ENCODE peak calls at places on chromosomes 6 and 20, in eight cellular contexts. P is GM12865, W is upper lobe of right lung, F is fibroblast of lung, D is HL-60, X is foreskin fibroblast, B is choroid plexus epithelial cell, H is heart left ventricle. G is an unnamed sample.

GRCh38 chr20:14449323-14449722 is 111.9 kb upstream of the FLRT3 start:
- DNase-seq in P (no peak), W (no peak), F (no peak), D (no peak), X (peak; percentile 65), B (peak; percentile 27), H (no peak), G (peak; percentile 51)

GRCh38 chr6:137914530-137915193 is 47.6 kb downstream of the TNFAIP3 start:
- DNase-seq in P (no peak), W (no peak), F (no peak), D (no peak), X (no peak), B (no peak), H (no peak), G (no peak)

GRCh38 chr20:10067305-10067704 is 32.5 kb downstream of the ANKEF1 start:
- DNase-seq in P (no peak), W (no peak), F (peak; percentile 41), D (no peak), X (peak; percentile 51), B (no peak), H (no peak), G (peak; percentile 32)

GRCh38 chr6:158374020-158374419 is 61.8 kb downstream of the TULP4 start:
- DNase-seq in P (no peak), W (no peak), F (peak; percentile 30), D (no peak), X (no peak), B (peak; percentile 81), H (no peak), G (no peak)

GRCh38 chr20:24753136-24753535 is 195.9 kb upstream of the CST7 start:
- DNase-seq in P (no peak), W (no peak), F (no peak), D (no peak), X (no peak), B (no peak), H (no peak), G (no peak)

GRCh38 chr6:149830731-149831379 is 33.3 kb downstream of the LRP11 start:
- DNase-seq in P (no peak), W (no peak), F (peak; percentile 60), D (no peak), X (peak; percentile 80), B (peak; percentile 34), H (no peak), G (peak; percentile 73)

GRCh38 chr6:153962548-153962947 is 76.5 kb upstream of the OPRM1 start:
- DNase-seq in P (no peak), W (no peak), F (no peak), D (no peak), X (no peak), B (no peak), H (no peak), G (no peak)

GRCh38 chr6:109079981-109080380 is 14.7 kb downstream of the SESN1 start:
- DNase-seq in P (no peak), W (no peak), F (no peak), D (no peak), X (no peak), B (peak; percentile 27), H (peak; percentile 76), G (no peak)

GRCh38 chr6:155031091-155031490 is 36.0 kb downstream of the TIAM2 start:
- DNase-seq in P (no peak), W (no peak), F (no peak), D (no peak), X (no peak), B (no peak), H (no peak), G (no peak)

GRCh38 chr6:118844915-118845314 is 49.0 kb upstream of the ASF1A start:
- DNase-seq in P (peak; percentile 72), W (no peak), F (no peak), D (no peak), X (no peak), B (no peak), H (no peak), G (no peak)

GRCh38 chr6:139030539-139030938 is 2.0 kb downstream of the ABRACL start:
- DNase-seq in P (peak; percentile 78), W (no peak), F (no peak), D (no peak), X (no peak), B (no peak), H (no peak), G (no peak)
- H3K4me3 ChIP-seq in P (peak overlapping the region; percentile 87), W (peak overlapping the region; percentile 87), F (no peak overlapping the region), D (peak overlapping the region; percentile 69), X (no peak overlapping the region), B (no peak overlapping the region), H (no peak overlapping the region), G (no peak overlapping the region)

DNA sequence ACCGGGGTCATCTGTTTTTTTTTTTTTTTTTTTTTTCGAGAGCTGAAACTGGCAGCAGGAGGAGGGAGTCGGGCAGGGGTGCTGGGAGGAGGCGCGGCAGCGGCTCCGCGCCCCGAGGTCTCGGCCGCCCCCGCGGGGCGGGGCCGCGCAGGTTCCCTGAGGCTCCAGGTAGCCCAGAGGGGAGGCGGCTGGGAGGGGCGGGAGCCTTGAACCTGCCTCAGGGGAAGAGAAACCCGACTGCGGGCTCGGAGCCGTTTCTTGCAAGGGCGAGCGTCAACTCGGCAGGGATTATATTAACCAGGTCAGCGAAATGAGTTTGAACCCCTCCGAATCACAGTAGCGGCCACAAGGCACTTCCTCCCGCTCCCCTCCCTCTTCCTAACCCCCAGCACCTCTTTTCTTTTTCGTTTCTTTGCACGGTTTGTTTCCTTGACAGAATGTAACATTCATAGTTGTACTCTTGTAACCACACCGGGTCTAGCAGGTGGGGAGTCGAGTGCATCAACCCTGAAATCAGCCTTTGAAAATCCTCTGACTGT is 2.0 kb downstream of the MYB start:
- DNase-seq in P (peak; percentile 97), W (peak; percentile 74), F (no peak), D (no peak), X (peak; percentile 5), B (no peak), H (no peak), G (no peak)
- TF ChIP-seq CTCF in P (no peak), W (no peak), F (no peak), D (no peak), X (no peak), B (no peak), H (no peak), G (no peak)

GRCh38 chr6:2857185-2857579 is 15.5 kb upstream of the SERPINB1 start:
- DNase-seq in P (no peak), W (no peak), F (no peak), D (no peak), X (no peak), B (no peak), H (no peak), G (no peak)
- H3K4me3 ChIP-seq in P (peak overlapping the region; percentile 61), W (no peak overlapping the region), F (no peak overlapping the region), D (no peak overlapping the region), X (no peak overlapping the region), B (no peak overlapping the region), H (no peak overlapping the region), G (no peak overlapping the region)

GRCh38 chr6:17600527-17601388 is 656 bp downstream of the FAM8A1 start:
- DNase-seq in P (peak; percentile 67), W (peak; percentile 85), F (peak; percentile 39), D (no peak), X (peak; percentile 59), B (peak; percentile 30), H (peak; percentile 55), G (peak; percentile 13)
- TF ChIP-seq CTCF in P (no peak), W (no peak), F (no peak), D (no peak), X (no peak), B (no peak), H (no peak), G (no peak)

DNA sequence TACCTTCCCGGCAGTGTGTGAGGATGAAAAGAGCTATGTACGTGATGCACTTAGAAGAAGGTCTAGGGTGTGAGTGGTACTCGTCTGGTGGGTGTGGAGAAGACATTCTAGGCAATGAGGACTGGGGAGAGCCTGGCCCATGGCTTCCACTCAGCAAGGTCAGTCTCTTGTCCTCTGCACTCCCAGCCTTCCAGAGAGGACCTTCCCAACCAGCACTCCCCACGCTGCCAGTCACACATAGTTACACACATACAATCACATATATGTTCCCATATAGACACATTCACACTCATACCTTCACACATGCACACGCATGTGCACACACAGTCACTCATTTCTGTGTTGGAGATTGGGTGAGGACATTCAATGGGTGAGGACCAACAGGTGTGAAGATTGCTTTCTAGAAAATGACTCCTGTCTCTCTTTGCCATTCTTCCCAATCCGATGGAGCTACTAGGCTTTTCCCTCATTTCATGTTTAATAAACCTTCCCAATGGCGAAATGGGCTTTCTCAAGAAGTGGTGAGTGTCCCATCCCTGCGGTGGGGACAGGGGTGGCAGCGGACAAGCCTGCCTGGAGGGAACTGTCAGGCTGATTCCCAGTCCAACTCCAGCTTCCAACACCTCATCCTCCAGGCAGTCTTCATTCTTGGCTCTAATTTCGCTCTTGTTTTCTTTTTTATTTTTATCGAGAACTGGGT is 30.4 kb downstream of the SRSF3 start:
- DNase-seq in P (no peak), W (peak; percentile 23), F (no peak), D (no peak), X (no peak), B (no peak), H (no peak), G (no peak)
- H3K4me3 ChIP-seq in P (no peak overlapping the region), W (no peak overlapping the region), F (no peak overlapping the region), D (no peak overlapping the region), X (no peak overlapping the region), B (no peak overlapping the region), H (no peak overlapping the region), G (no peak overlapping the region)

GRCh38 chr20:57047281-57048026 is 219.0 kb downstream of the BMP7 start:
- DNase-seq in P (no peak), W (peak; percentile 45), F (no peak), D (no peak), X (no peak), B (no peak), H (no peak), G (no peak)
- TF ChIP-seq CTCF in P (no peak), W (no peak), F (no peak), D (no peak), X (peak; percentile 30), B (peak; percentile 49), H (no peak), G (no peak)

GRCh38 chr6:26330835-26331808 is 33.9 kb upstream of the BTN3A2 start:
- DNase-seq in P (peak; percentile 84), W (no peak), F (peak; percentile 46), D (no peak), X (peak; percentile 73), B (peak; percentile 53), H (no peak), G (peak; percentile 66)

GRCh38 chr6:26332843-26333242 is 32.2 kb upstream of the BTN3A2 start:
- DNase-seq in P (no peak), W (no peak), F (no peak), D (no peak), X (no peak), B (no peak), H (no peak), G (no peak)

GRCh38 chr6:26333458-26334297 is 31.3 kb upstream of the BTN3A2 start:
- DNase-seq in P (no peak), W (no peak), F (no peak), D (no peak), X (no peak), B (no peak), H (no peak), G (no peak)

GRCh38 chr6:26332408-26332807 is 32.6 kb upstream of the BTN3A2 start:
- DNase-seq in P (no peak), W (no peak), F (no peak), D (no peak), X (peak; percentile 35), B (no peak), H (no peak), G (no peak)

DNA sequence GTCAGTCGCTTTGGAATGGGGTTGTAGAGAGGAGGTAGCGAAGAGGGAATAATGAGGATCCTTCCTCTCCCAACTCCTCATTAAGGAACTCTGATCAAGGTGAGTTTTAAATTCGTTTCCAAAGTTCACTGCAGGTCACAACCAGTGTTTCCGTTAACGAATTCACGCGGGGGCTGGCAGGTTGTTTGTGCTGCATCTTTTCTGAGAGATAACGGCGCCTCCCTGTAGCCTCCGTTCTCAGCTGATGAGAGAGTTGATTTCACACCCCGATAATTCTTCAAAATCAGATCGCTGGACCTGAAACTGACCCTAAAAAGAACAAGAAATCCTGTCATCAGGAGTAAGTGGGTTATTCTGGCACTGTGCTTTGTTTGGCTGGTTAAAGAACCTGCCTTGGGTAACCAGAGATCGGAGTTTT is 33.2 kb upstream of the BTN3A2 start:
- DNase-seq in P (peak; percentile 51), W (no peak), F (no peak), D (no peak), X (peak; percentile 32), B (no peak), H (no peak), G (no peak)
- H3K4me3 ChIP-seq in P (peak overlapping the region; percentile 96), W (no peak overlapping the region), F (peak overlapping the region; percentile 66), D (peak overlapping the region; percentile 44), X (peak overlapping the region; percentile 56), B (peak overlapping the region; percentile 58), H (no peak overlapping the region), G (peak overlapping the region; percentile 72)